ENCODE peak calls at places on chromosomes 3 and 15, in five cellular contexts. I is tibial nerve; H is CD4-positive, alpha-beta memory T cell; V is OCI-LY7; U is fibroblast of lung. D is an unnamed sample.

GRCh38 chr3:15882577-15882976 is 84.8 kb upstream of the ANKRD28 start:
- DNase-seq in I (no peak), H (no peak), V (no peak), U (no peak), D (no peak)

GRCh38 chr3:139302084-139302800 is 41.6 kb upstream of the MRPS22 start:
- DNase-seq in I (no peak), H (no peak), V (no peak), U (peak; percentile 100), D (no peak)

GRCh38 chr3:131174752-131175151 is 148.1 kb downstream of the NEK11 start:
- DNase-seq in I (no peak), H (no peak), V (peak; percentile 17), U (peak; percentile 42), D (no peak)

GRCh38 chr3:112354642-112355333 is 21.8 kb downstream of the CD200 start:
- DNase-seq in I (no peak), H (no peak), V (no peak), U (no peak), D (no peak)

GRCh38 chr3:139310474-139310933 is 33.3 kb upstream of the MRPS22 start:
- DNase-seq in I (no peak), H (no peak), V (no peak), U (peak; percentile 93), D (no peak)

GRCh38 chr3:197718904-197719303 is 17.8 kb downstream of the RUBCN start:
- DNase-seq in I (no peak), H (no peak), V (no peak), U (peak; percentile 94), D (no peak)

GRCh38 chr3:29789686-29790085 is 508.8 kb downstream of the RBMS3 start:
- DNase-seq in I (no peak), H (no peak), V (no peak), U (peak; percentile 15), D (no peak)

GRCh38 chr3:18732474-18732873 is 307.3 kb upstream of the SATB1 start:
- DNase-seq in I (no peak), H (no peak), V (no peak), U (peak; percentile 1), D (no peak)

GRCh38 chr3:43180027-43180426 is 74.1 kb upstream of the POMGNT2 start:
- DNase-seq in I (no peak), H (peak; percentile 51), V (peak; percentile 64), U (peak; percentile 40), D (no peak)

GRCh38 chr3:171901615-171902312 is 58.6 kb downstream of the TMEM212 start:
- DNase-seq in I (no peak), H (no peak), V (no peak), U (no peak), D (no peak)

GRCh38 chr15:58521293-58521991 is 89.7 kb downstream of the LIPC start:
- DNase-seq in I (no peak), H (no peak), V (no peak), U (peak; percentile 82), D (no peak)

GRCh38 chr3:105868450-105868744 is 415 bp downstream of the CBLB start:
- DNase-seq in I (peak; percentile 24), H (no peak), V (no peak), U (peak; percentile 62), D (peak; percentile 75)

GRCh38 chr3:120093923-120094775 is at the start of gene GSK3B:
- DNase-seq in I (peak; percentile 37), H (peak; percentile 79), V (peak; percentile 98), U (no peak), D (peak; percentile 99)

GRCh38 chr3:54358969-54359648 is 236.8 kb downstream of the CACNA2D3 start:
- DNase-seq in I (no peak), H (no peak), V (no peak), U (no peak), D (no peak)

GRCh38 chr3:96449341-96449740 is 365.1 kb upstream of the EPHA6 start:
- DNase-seq in I (no peak), H (no peak), V (no peak), U (no peak), D (no peak)

GRCh38 chr3:117887896-117888295 is 1146.8 kb downstream of the IGSF11 start:
- DNase-seq in I (no peak), H (no peak), V (no peak), U (peak; percentile 49), D (no peak)

GRCh38 chr15:58260911-58261267 is 122.7 kb downstream of the AQP9 start:
- DNase-seq in I (no peak), H (no peak), V (no peak), U (peak; percentile 8), D (no peak)

GRCh38 chr3:88595025-88595424 is 445.3 kb downstream of the C3orf38 start:
- DNase-seq in I (no peak), H (no peak), V (no peak), U (peak; percentile 11), D (no peak)

GRCh38 chr3:168807426-168807825 is 711.7 kb upstream of the GOLIM4 start:
- DNase-seq in I (no peak), H (no peak), V (no peak), U (no peak), D (no peak)

GRCh38 chr3:7382293-7383033 is 521.5 kb downstream of the GRM7 start:
- DNase-seq in I (no peak), H (no peak), V (no peak), U (peak; percentile 95), D (no peak)

GRCh38 chr3:43525941-43526607 is 95.7 kb downstream of the ANO10 start:
- DNase-seq in I (no peak), H (no peak), V (no peak), U (peak; percentile 14), D (no peak)

GRCh38 chr3:175558261-175558660 is 699.1 kb downstream of the NAALADL2 start:
- DNase-seq in I (no peak), H (no peak), V (no peak), U (no peak), D (no peak)

GRCh38 chr3:48819234-48820221 is 28.1 kb downstream of the PRKAR2A start:
- DNase-seq in I (no peak), H (no peak), V (no peak), U (no peak), D (no peak)

GRCh38 chr15:58348095-58348812 is 83.5 kb upstream of the LIPC start:
- DNase-seq in I (no peak), H (no peak), V (no peak), U (no peak), D (no peak)

GRCh38 chr15:48842501-48842900 is 31.6 kb upstream of the CEP152 start:
- DNase-seq in I (no peak), H (no peak), V (no peak), U (no peak), D (no peak)

GRCh38 chr3:105829229-105829628 is 39.6 kb downstream of the CBLB start:
- DNase-seq in I (no peak), H (no peak), V (no peak), U (no peak), D (no peak)

GRCh38 chr3:4741404-4742307 is 237.6 kb upstream of the BHLHE40 start:
- DNase-seq in I (peak; percentile 50), H (no peak), V (no peak), U (peak; percentile 99), D (peak; percentile 77)

GRCh38 chr3:14403636-14404395 is 1.4 kb downstream of the SLC6A6 start:
- DNase-seq in I (no peak), H (no peak), V (no peak), U (no peak), D (peak; percentile 87)

GRCh38 chr15:71252036-71252898 is 137.0 kb downstream of the THSD4 start:
- DNase-seq in I (no peak), H (no peak), V (no peak), U (peak; percentile 61), D (no peak)
- H3K27ac ChIP-seq in I (peak overlapping the region; percentile 23), H (no peak overlapping the region), V (no peak overlapping the region), U (no peak overlapping the region), D (no peak overlapping the region)

GRCh38 chr3:52558436-52558835 is 22.0 kb downstream of the UQCC5 start:
- DNase-seq in I (no peak), H (no peak), V (no peak), U (no peak), D (no peak)
- H3K4me1 ChIP-seq in I (peaks cover 22% of the 10 kb centered on the region), H (no peaks in the 10 kb centered on the region), V (no peaks in the 10 kb centered on the region), U (no peaks in the 10 kb centered on the region), D (no peaks in the 10 kb centered on the region)

DNA sequence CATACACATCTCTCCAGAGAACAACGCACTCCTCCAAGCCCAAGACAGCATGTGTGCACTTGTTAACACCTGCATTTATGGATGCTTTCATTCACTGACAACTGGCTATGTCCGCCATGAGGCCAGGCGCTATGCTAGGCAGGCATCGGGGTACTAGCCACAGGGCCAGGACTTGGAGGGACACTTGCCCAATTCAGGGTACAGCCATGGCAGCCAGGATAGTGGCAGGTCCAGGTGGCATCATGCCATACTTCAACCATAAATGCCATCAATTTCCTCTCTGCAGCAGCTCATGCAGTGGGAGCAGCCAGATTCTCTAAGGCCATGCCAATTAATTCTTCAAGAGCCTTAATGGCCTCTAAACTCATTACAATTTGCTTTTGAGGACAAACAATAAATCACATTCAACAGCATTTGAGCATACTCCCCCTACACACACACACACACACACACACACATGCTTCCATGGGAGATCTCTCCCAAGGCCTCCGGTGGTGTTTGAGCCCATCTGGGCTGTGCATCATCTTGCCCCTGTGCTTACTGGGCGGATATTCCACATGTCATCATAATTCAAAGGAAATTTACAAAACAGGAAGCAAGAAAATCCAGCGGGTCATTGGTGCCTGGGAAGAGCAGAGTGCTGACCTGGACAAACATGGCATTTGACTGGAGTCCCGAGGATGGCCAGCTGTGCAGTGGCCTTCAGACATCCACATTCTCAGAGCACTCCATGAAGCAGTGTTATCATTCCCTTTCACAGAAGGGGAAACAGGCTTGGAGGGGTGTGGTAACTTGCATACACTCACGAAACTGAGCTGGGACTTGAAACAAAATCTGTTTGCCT is 109.1 kb downstream of the IQSEC1 start:
- DNase-seq in I (no peak), H (no peak), V (no peak), U (no peak), D (peak; percentile 69)
- H3K4me3 ChIP-seq in I (no peak overlapping the region), H (no peak overlapping the region), V (no peak overlapping the region), U (no peak overlapping the region), D (no peak overlapping the region)

DNA sequence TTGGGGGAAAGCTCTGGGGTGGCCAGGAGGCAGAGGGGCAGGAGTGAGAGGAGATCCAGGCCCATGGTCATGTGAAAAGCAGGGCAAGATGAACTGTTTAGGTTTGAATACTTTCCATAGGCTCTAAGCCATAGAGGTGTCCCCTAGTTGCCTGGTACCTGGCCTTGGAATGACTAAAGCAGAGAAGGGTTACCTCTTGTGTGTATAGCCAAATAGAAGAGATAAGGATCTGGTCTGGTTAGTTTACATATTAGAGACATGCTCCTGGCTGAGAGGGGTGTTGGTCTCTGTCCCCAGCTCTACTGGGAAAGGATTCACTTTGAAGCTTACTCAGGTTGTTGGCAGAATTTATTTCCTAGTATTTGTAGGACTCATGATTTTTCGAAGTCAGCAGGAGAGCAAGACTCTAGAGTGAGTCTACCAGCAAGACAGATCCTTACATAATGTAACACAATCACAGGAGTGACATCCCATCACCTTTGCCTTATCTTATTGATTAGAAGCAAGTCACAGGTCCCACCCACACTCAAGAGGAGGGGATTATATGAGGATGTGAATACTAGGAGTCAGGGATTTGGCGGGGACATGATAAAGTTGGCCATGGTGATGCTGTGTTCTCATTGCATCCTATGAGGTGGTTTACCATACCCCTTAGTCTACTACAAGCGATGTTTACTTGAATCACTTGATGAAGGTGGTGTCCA is 11.4 kb upstream of the TM4SF1 start:
- DNase-seq in I (no peak), H (no peak), V (no peak), U (no peak), D (no peak)
- H3K27ac ChIP-seq in I (no peak overlapping the region), H (no peak overlapping the region), V (no peak overlapping the region), U (peak overlapping the region; percentile 91), D (no peak overlapping the region)

D was measured in aorta.